ENCODE peak calls at places on chromosomes 2 and 18, in five cellular contexts. M, B, Z, I and W are unnamed samples.

GRCh38 chr2:197191177-197191947 is 119.2 kb downstream of the ANKRD44 start:
- DNase-seq in M (no peak), B (peak), Z (peak), I (peak), W (peak)

GRCh38 chr2:151815821-151816489 is 12.3 kb downstream of the ARL5A start:
- DNase-seq in M (no peak), B (no peak), Z (no peak), I (no peak), W (no peak)

GRCh38 chr2:232816656-232817055 is 40.3 kb upstream of the KCNJ13 start:
- DNase-seq in M (no peak), B (no peak), Z (no peak), I (no peak), W (no peak)

GRCh38 chr2:81324046-81324445 is 1019.5 kb upstream of the LRRTM1 start:
- DNase-seq in M (peak), B (peak), Z (no peak), I (no peak), W (no peak)

GRCh38 chr18:13804305-13804704 is 19.6 kb upstream of the MC5R start:
- DNase-seq in M (no peak), B (no peak), Z (no peak), I (no peak), W (no peak)

GRCh38 chr2:45782968-45783367 is 131.5 kb downstream of the PRKCE start:
- DNase-seq in M (no peak), B (no peak), Z (no peak), I (peak), W (no peak)

GRCh38 chr2:206616141-206616540 is 26.1 kb upstream of the FAM237A start:
- DNase-seq in M (no peak), B (no peak), Z (peak), I (no peak), W (no peak)

GRCh38 chr2:196077821-196078220 is 9.2 kb upstream of the DNAH7 start:
- DNase-seq in M (no peak), B (no peak), Z (peak), I (no peak), W (no peak)

GRCh38 chr2:98896416-98896815 is 39.6 kb downstream of the CRACDL start:
- DNase-seq in M (no peak), B (no peak), Z (no peak), I (no peak), W (no peak)

GRCh38 chr2:145752091-145752806 is 1232.3 kb upstream of the ZEB2 start:
- DNase-seq in M (no peak), B (peak), Z (peak), I (peak), W (peak)

GRCh38 chr2:225756198-225756597 is 356.7 kb downstream of the NYAP2 start:
- DNase-seq in M (no peak), B (no peak), Z (no peak), I (no peak), W (no peak)

GRCh38 chr18:47736376-47737140 is 193.9 kb downstream of the SMAD2 start:
- DNase-seq in M (no peak), B (no peak), Z (no peak), I (no peak), W (no peak)

GRCh38 chr2:161857936-161858335 is 216.1 kb downstream of the DPP4 start:
- DNase-seq in M (no peak), B (no peak), Z (no peak), I (no peak), W (no peak)

GRCh38 chr18:36829362-36830140 is 624 bp downstream of the KIAA1328 start:
- DNase-seq in M (no peak), B (no peak), Z (peak), I (no peak), W (peak)

GRCh38 chr2:109720379-109721116 is 73.6 kb upstream of the RGPD5 start:
- DNase-seq in M (no peak), B (no peak), Z (no peak), I (no peak), W (no peak)

GRCh38 chr2:37585295-37585908 is 86.0 kb downstream of the CDC42EP3 start:
- DNase-seq in M (no peak), B (peak), Z (peak), I (no peak), W (no peak)

GRCh38 chr18:50790956-50791355 is 28.9 kb downstream of the MRO start:
- DNase-seq in M (no peak), B (no peak), Z (no peak), I (no peak), W (no peak)

GRCh38 chr18:43276471-43276870 is 819 bp downstream of the SYT4 start:
- DNase-seq in M (no peak), B (no peak), Z (no peak), I (no peak), W (no peak)
- H3K4me3 ChIP-seq in M (no peak), B (no peak), Z (no peak), I (no peak), W (no peak)

GRCh38 chr2:66445076-66445724 is 10.3 kb downstream of the MEIS1 start:
- DNase-seq in M (no peak), B (peak), Z (no peak), I (no peak), W (no peak)
- H3K23ac ChIP-seq in M (no peak), B (no peak), Z (peak), I (no peak), W (no peak)

GRCh38 chr18:22695674-22696073 is 237.5 kb upstream of the RBBP8 start:
- DNase-seq in M (no peak), B (no peak), Z (no peak), I (no peak), W (no peak)
- H3K4me2 ChIP-seq in M (no peak), B (no peak), Z (peak), I (no peak), W (no peak)

GRCh38 chr2:219633276-219634065 is 6.0 kb downstream of the SLC4A3 start:
- DNase-seq in M (no peak), B (no peak), Z (no peak), I (no peak), W (no peak)
- H3K4me3 ChIP-seq in M (no peak), B (no peak), Z (no peak), I (no peak), W (no peak)